ENCODE peak calls at places on chromosomes 5 and 9, in four cellular contexts. I is WTC11, O is SK-N-SH, E is K562. U is an unnamed sample.

GRCh38 chr5:965604-966344 is 42.8 kb upstream of the NKD2 start:
- DNase-seq in I (no peak), O (no peak), E (no peak), U (no peak)

GRCh38 chr5:65077653-65078052 is 308.9 kb downstream of the CWC27 start:
- DNase-seq in I (no peak), O (no peak), E (no peak), U (no peak)

GRCh38 chr9:99134893-99135341 is 30.0 kb downstream of the TGFBR1 start:
- DNase-seq in I (no peak), O (no peak), E (no peak), U (no peak)

GRCh38 chr5:80008945-80009344 is 17.9 kb upstream of the MTX3 start:
- DNase-seq in I (no peak), O (no peak), E (no peak), U (no peak)

GRCh38 chr5:150619359-150620230 is 20.9 kb upstream of the SYNPO start:
- DNase-seq in I (no peak), O (no peak), E (no peak), U (no peak)

GRCh38 chr9:18385676-18386075 is 88.3 kb upstream of the ADAMTSL1 start:
- DNase-seq in I (no peak), O (no peak), E (no peak), U (no peak)

GRCh38 chr5:54533541-54534179 is 16.1 kb downstream of the SNX18 start:
- DNase-seq in I (no peak), O (no peak), E (no peak), U (no peak)

GRCh38 chr5:2007906-2008437 is 125.2 kb upstream of the IRX4 start:
- DNase-seq in I (no peak), O (no peak), E (no peak), U (no peak)

GRCh38 chr5:176514244-176514918 is 22.8 kb downstream of the RNF44 start:
- DNase-seq in I (no peak), O (no peak), E (peak; percentile 45), U (no peak)

GRCh38 chr9:76390656-76391055 is 3.6 kb downstream of the RFK start:
- DNase-seq in I (no peak), O (no peak), E (no peak), U (no peak)

GRCh38 chr5:26669523-26669922 is 368.9 kb downstream of the CDH9 start:
- DNase-seq in I (no peak), O (no peak), E (no peak), U (no peak)

GRCh38 chr5:80143491-80143890 is 108.3 kb downstream of the THBS4 start:
- DNase-seq in I (peak; percentile 22), O (no peak), E (peak; percentile 5), U (no peak)

GRCh38 chr5:90640484-90641059 is 82.0 kb downstream of the ADGRV1 start:
- DNase-seq in I (no peak), O (no peak), E (peak; percentile 78), U (no peak)

GRCh38 chr9:95316794-95317118 is 753 bp downstream of the FANCC start:
- DNase-seq in I (peak; percentile 90), O (peak; percentile 90), E (peak; percentile 92), U (peak; percentile 78)

GRCh38 chr9:114824130-114824529 is 18.3 kb upstream of the TNFSF15 start:
- DNase-seq in I (no peak), O (no peak), E (no peak), U (no peak)

GRCh38 chr5:73834693-73835092 is 208.7 kb downstream of the ARHGEF28 start:
- DNase-seq in I (no peak), O (no peak), E (no peak), U (no peak)

GRCh38 chr5:128413356-128413755 is 124.7 kb downstream of the FBN2 start:
- DNase-seq in I (no peak), O (no peak), E (no peak), U (no peak)

GRCh38 chr5:111830333-111830732 is 73.3 kb upstream of the NREP start:
- DNase-seq in I (no peak), O (no peak), E (no peak), U (no peak)

GRCh38 chr5:98941131-98941883 is 12.5 kb upstream of the CHD1 start:
- DNase-seq in I (no peak), O (no peak), E (no peak), U (no peak)

GRCh38 chr9:738209-738915 is 103.1 kb upstream of the DMRT1 start:
- DNase-seq in I (no peak), O (no peak), E (no peak), U (no peak)

GRCh38 chr5:139985733-139986132 is 57.4 kb downstream of the NRG2 start:
- DNase-seq in I (no peak), O (no peak), E (peak; percentile 64), U (peak; percentile 21)

GRCh38 chr9:132507670-132508469 is 74.5 kb upstream of the BARHL1 start:
- DNase-seq in I (peak; percentile 84), O (peak; percentile 92), E (peak; percentile 79), U (peak; percentile 35)

GRCh38 chr9:116499986-116500871 is 186.9 kb upstream of the TRIM32 start:
- DNase-seq in I (no peak), O (no peak), E (peak; percentile 42), U (no peak)

GRCh38 chr5:95628933-95629332 is 9.0 kb downstream of the GPR150 start:
- DNase-seq in I (peak; percentile 19), O (no peak), E (no peak), U (no peak)

GRCh38 chr5:134610715-134611114 is 21.9 kb downstream of the SAR1B start:
- DNase-seq in I (no peak), O (no peak), E (no peak), U (no peak)

GRCh38 chr9:132732326-132732725 is 62.1 kb downstream of the GTF3C4 start:
- DNase-seq in I (no peak), O (no peak), E (no peak), U (no peak)

GRCh38 chr5:129465945-129466344 is 5.8 kb downstream of the ADAMTS19 start:
- DNase-seq in I (no peak), O (no peak), E (no peak), U (no peak)

GRCh38 chr9:629136-629535 is 212.4 kb upstream of the DMRT1 start:
- DNase-seq in I (no peak), O (no peak), E (no peak), U (no peak)

GRCh38 chr5:170338933-170339779 is 41.6 kb upstream of the LCP2 start:
- DNase-seq in I (peak; percentile 64), O (no peak), E (peak; percentile 69), U (no peak)

GRCh38 chr9:35515766-35516165 is 25.9 kb downstream of the RUSC2 start:
- DNase-seq in I (no peak), O (no peak), E (no peak), U (no peak)

GRCh38 chr9:128685636-128686489 is 3.2 kb upstream of the SET start:
- DNase-seq in I (no peak), O (no peak), E (no peak), U (no peak)

GRCh38 chr9:112044183-112044582 is 130.9 kb downstream of the SUSD1 start:
- DNase-seq in I (no peak), O (no peak), E (no peak), U (no peak)

GRCh38 chr5:178207183-178207916 is 3.0 kb downstream of the HNRNPAB start:
- DNase-seq in I (no peak), O (no peak), E (no peak), U (peak; percentile 32)

GRCh38 chr5:38853753-38854470 is 8.1 kb downstream of the OSMR start:
- DNase-seq in I (no peak), O (no peak), E (no peak), U (no peak)

GRCh38 chr5:56457887-56458451 is 224.8 kb upstream of the ANKRD55 start:
- DNase-seq in I (no peak), O (peak; percentile 45), E (peak; percentile 16), U (no peak)
- TF ChIP-seq FOXJ3 in I (no peak), O (peak; percentile 51), E (no peak), U (no peak)

GRCh38 chr9:135077497-135078200 is 9.8 kb upstream of the OLFM1 start:
- DNase-seq in I (peak; percentile 80), O (no peak), E (peak; percentile 31), U (no peak)

GRCh38 chr9:135080286-135081263 is 6.9 kb upstream of the OLFM1 start:
- DNase-seq in I (no peak), O (no peak), E (no peak), U (no peak)

GRCh38 chr9:135079676-135080075 is 7.8 kb upstream of the OLFM1 start:
- DNase-seq in I (no peak), O (no peak), E (no peak), U (no peak)

GRCh38 chr9:135078361-135078821 is 9.1 kb upstream of the OLFM1 start:
- DNase-seq in I (no peak), O (no peak), E (no peak), U (no peak)

DNA sequence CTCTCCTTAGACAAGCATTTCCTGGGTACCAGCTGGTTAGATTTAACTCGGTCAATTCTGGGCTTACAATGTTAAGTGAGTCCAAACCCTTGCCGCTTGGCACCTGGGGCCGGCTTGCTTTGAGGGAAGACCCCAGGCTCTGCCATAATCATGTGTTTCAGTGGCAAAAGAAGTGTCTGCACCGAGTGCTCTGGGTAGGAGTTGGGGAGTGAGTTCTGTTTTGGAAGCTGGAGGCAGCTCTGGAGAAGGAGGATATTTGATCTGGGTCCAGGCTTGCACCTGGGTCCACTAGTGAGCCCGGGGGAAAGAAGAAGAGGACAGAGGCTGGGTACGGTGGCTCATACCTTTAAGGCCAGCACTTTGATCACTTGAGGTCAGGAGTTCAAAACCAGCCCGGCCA is 8.4 kb upstream of the OLFM1 start:
- DNase-seq in I (no peak), O (no peak), E (no peak), U (no peak)
- TF ChIP-seq FOXJ3 in I (no peak), O (no peak), E (no peak), U (no peak)

DNA sequence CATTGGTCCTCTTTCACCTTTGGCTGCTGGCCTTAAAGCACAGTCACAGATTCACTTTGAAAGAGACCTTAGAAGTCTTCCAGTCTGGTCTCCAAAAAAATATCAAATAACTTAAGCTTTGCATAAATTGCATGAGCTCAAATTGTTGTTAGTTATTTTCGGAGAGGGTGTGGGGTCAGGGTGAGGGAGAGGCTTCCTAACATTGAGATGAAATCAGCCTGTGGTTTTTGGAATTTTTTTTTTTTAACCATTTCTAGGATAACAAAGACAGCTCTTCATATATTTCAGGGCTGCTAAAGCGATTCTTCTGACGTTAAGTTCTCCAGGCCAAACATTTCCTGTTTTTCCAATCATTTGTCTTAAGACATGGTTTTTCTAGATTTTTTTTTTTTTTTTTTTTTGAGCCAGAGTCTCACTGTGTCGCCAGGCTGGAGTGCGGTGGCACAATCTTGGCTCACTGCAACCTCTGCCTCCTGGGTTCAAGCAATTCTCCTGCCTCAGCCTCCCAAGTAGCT is 4.5 kb downstream of the OCLN start:
- DNase-seq in I (no peak), O (no peak), E (no peak), U (no peak)
- TF ChIP-seq FOXJ3 in I (no peak), O (no peak), E (no peak), U (no peak)

DNA sequence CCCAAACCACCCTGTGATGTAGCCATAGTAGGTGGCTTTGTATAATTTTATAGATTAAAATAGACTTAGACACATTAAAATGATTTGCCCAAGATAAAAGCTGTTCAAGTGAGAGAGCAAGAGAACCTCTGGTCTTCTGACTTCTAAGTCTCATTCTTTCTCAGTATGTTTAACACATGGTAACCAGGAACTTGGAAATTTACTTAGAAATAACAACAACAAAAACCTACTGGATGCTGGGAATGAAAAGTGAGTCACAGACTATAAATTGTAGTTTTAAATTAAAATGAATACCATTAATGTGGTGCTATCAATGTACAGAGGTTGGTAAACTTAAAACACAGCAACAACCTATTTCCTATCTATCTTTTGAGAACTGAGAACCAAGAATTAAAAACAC is 30.4 kb downstream of the HMGCR start:
- DNase-seq in I (no peak), O (no peak), E (no peak), U (no peak)
- TF ChIP-seq FOXJ3 in I (no peak), O (no peak), E (no peak), U (no peak)

U was measured in HepG2.